ENCODE peak calls at places on chromosomes 4 and X, in nine cellular contexts. A is fibroblast of lung; L is central memory CD4-positive, alpha-beta T cell; W is NCI-H1092; B is small intestine; U is mucosa of gallbladder; R is right lobe of liver; G is neural crest cell; Q is naive B cell. P is an unnamed sample.
A peak's percentile ranks its signal among the peaks of the same experiment; 100 is the strongest.

GRCh38 chrX:93874554-93874953 is 200.5 kb downstream of the FAM133A start:
- DNase-seq in A (no peak), L (no peak), W (no peak), B (no peak), U (no peak), R (no peak), G (peak; percentile 65), Q (no peak), P (peak; percentile 72)

GRCh38 chr4:112284166-112284565 is 1.5 kb downstream of the TIFA start:
- DNase-seq in A (peak; percentile 25), L (no peak), W (no peak), B (peak; percentile 9), U (no peak), R (no peak), G (no peak), Q (no peak), P (no peak)

GRCh38 chr4:186580669-186581068 is 25.3 kb upstream of the MTNR1A start:
- DNase-seq in A (no peak), L (no peak), W (no peak), B (no peak), U (no peak), R (no peak), G (no peak), Q (no peak), P (no peak)

GRCh38 chr4:79652232-79652631 is 244.2 kb upstream of the GK2 start:
- DNase-seq in A (peak; percentile 91), L (no peak), W (no peak), B (no peak), U (no peak), R (no peak), G (no peak), Q (no peak), P (peak; percentile 46)

GRCh38 chrX:10579753-10580060 is 40.7 kb downstream of the MID1 start:
- DNase-seq in A (peak; percentile 39), L (no peak), W (no peak), B (no peak), U (no peak), R (no peak), G (no peak), Q (no peak), P (no peak)

GRCh38 chr4:106601519-106601918 is 232.9 kb upstream of the GIMD1 start:
- DNase-seq in A (no peak), L (no peak), W (no peak), B (no peak), U (no peak), R (no peak), G (no peak), Q (no peak), P (peak; percentile 24)

GRCh38 chrX:150664290-150664689 is 28.9 kb upstream of the MTMR1 start:
- DNase-seq in A (no peak), L (no peak), W (peak; percentile 89), B (no peak), U (peak; percentile 34), R (peak; percentile 65), G (no peak), Q (no peak), P (no peak)

GRCh38 chr4:144903953-144904711 is 193.9 kb downstream of the ANAPC10 start:
- DNase-seq in A (no peak), L (no peak), W (no peak), B (no peak), U (no peak), R (no peak), G (no peak), Q (no peak), P (no peak)

GRCh38 chrX:38578152-38578551 is 16.8 kb downstream of the TSPAN7 start:
- DNase-seq in A (no peak), L (no peak), W (no peak), B (peak; percentile 70), U (no peak), R (no peak), G (no peak), Q (no peak), P (peak; percentile 8)

GRCh38 chr4:15547392-15547791 is 77.7 kb downstream of the CC2D2A start:
- DNase-seq in A (no peak), L (peak; percentile 56), W (no peak), B (no peak), U (no peak), R (no peak), G (no peak), Q (no peak), P (no peak)

GRCh38 chrX:39946822-39947221 is 150.9 kb downstream of the BCOR start:
- DNase-seq in A (peak; percentile 44), L (no peak), W (no peak), B (no peak), U (no peak), R (no peak), G (no peak), Q (no peak), P (no peak)

GRCh38 chrX:124736553-124737240 is 390.3 kb downstream of the SH2D1A start:
- DNase-seq in A (no peak), L (peak; percentile 66), W (no peak), B (no peak), U (no peak), R (no peak), G (no peak), Q (no peak), P (no peak)

GRCh38 chr4:54940996-54941395 is 184.4 kb downstream of the KDR start:
- DNase-seq in A (no peak), L (no peak), W (no peak), B (no peak), U (no peak), R (no peak), G (no peak), Q (no peak), P (no peak)

GRCh38 chr4:125719987-125720386 is 405.2 kb downstream of the FAT4 start:
- DNase-seq in A (no peak), L (no peak), W (no peak), B (no peak), U (no peak), R (no peak), G (no peak), Q (no peak), P (no peak)

GRCh38 chr4:128846063-128846462 is 36.6 kb downstream of the JADE1 start:
- DNase-seq in A (no peak), L (no peak), W (peak; percentile 9), B (no peak), U (no peak), R (no peak), G (no peak), Q (no peak), P (no peak)

GRCh38 chr4:141131738-141132688 is 1.3 kb downstream of the RNF150 start:
- DNase-seq in A (peak; percentile 18), L (no peak), W (no peak), B (no peak), U (no peak), R (no peak), G (peak; percentile 32), Q (no peak), P (peak; percentile 31)

GRCh38 chr4:123856689-123857545 is 460.3 kb downstream of the SPRY1 start:
- DNase-seq in A (peak; percentile 59), L (no peak), W (no peak), B (peak; percentile 43), U (peak; percentile 44), R (no peak), G (peak; percentile 42), Q (no peak), P (peak; percentile 72)

GRCh38 chr4:126242679-126243390 is 928.1 kb downstream of the FAT4 start:
- DNase-seq in A (no peak), L (no peak), W (no peak), B (no peak), U (no peak), R (no peak), G (peak; percentile 47), Q (no peak), P (no peak)

GRCh38 chr4:118772149-118773081 is 63.5 kb downstream of the SEC24D start:
- DNase-seq in A (peak; percentile 83), L (peak; percentile 29), W (peak; percentile 26), B (peak; percentile 48), U (no peak), R (no peak), G (no peak), Q (peak; percentile 29), P (peak; percentile 51)

GRCh38 chr4:102333792-102334191 is 11.5 kb downstream of the SLC39A8 start:
- DNase-seq in A (no peak), L (no peak), W (no peak), B (no peak), U (no peak), R (no peak), G (no peak), Q (no peak), P (no peak)

GRCh38 chr4:81032174-81032551 is 1.7 kb downstream of the BMP3 start:
- DNase-seq in A (no peak), L (no peak), W (no peak), B (no peak), U (no peak), R (no peak), G (no peak), Q (no peak), P (no peak)

GRCh38 chr4:4490041-4490440 is 51.8 kb downstream of the STX18 start:
- DNase-seq in A (peak; percentile 17), L (no peak), W (no peak), B (no peak), U (no peak), R (no peak), G (no peak), Q (no peak), P (no peak)

GRCh38 chrX:57528670-57529255 is 63.0 kb upstream of the ZXDB start:
- DNase-seq in A (no peak), L (no peak), W (no peak), B (peak; percentile 0), U (no peak), R (no peak), G (no peak), Q (no peak), P (peak; percentile 8)

GRCh38 chr4:117466388-117466787 is 381.0 kb upstream of the TRAM1L1 start:
- DNase-seq in A (no peak), L (no peak), W (no peak), B (no peak), U (no peak), R (no peak), G (no peak), Q (no peak), P (no peak)

GRCh38 chr4:4396628-4397440 is 9.9 kb downstream of the NSG1 start:
- DNase-seq in A (no peak), L (no peak), W (no peak), B (no peak), U (no peak), R (no peak), G (no peak), Q (no peak), P (no peak)

GRCh38 chr4:77734928-77735327 is 84.2 kb downstream of the CNOT6L start:
- DNase-seq in A (peak; percentile 71), L (peak; percentile 34), W (no peak), B (peak; percentile 81), U (no peak), R (no peak), G (no peak), Q (peak; percentile 22), P (peak; percentile 66)

GRCh38 chr4:123945301-123945700 is 548.7 kb downstream of the SPRY1 start:
- DNase-seq in A (no peak), L (no peak), W (no peak), B (no peak), U (no peak), R (no peak), G (no peak), Q (no peak), P (no peak)

GRCh38 chrX:45767021-45767491 is 566.4 kb upstream of the DIPK2B start:
- DNase-seq in A (peak; percentile 50), L (peak; percentile 12), W (no peak), B (no peak), U (no peak), R (no peak), G (no peak), Q (no peak), P (no peak)

GRCh38 chr4:106541253-106541652 is 172.7 kb upstream of the GIMD1 start:
- DNase-seq in A (peak; percentile 63), L (no peak), W (no peak), B (no peak), U (no peak), R (no peak), G (no peak), Q (no peak), P (no peak)

P was measured in hepatocyte.